ENCODE peak calls at places on chromosomes 6 and 20, in ten cellular contexts. One of them, this sample, is unnamed.

GRCh38 chr6:109865968-109866367 is 112.1 kb upstream of the GPR6 start:
- DNase-seq in DMS 273 treated with DMSO at 0.1 percent for 48 hours: no peak
- DNase-seq in Calu3: no peak
- DNase-seq in fibroblast of mammary gland: no peak
- DNase-seq in AG09309: no peak
- DNase-seq in Ammon's horn: no peak
- DNase-seq in SJSA1: no peak
- DNase-seq in fibroblast of the conjunctiva: no peak
- DNase-seq in NCI-H1105 treated with DMSO at 0.1 percent for 48 hours: no peak
- DNase-seq in Karpas-422: peak; percentile 74
- DNase-seq in this sample: no peak

GRCh38 chr6:112971651-112972050 is 624.5 kb downstream of the RFPL4B start:
- DNase-seq in DMS 273 treated with DMSO at 0.1 percent for 48 hours: no peak
- DNase-seq in SJSA1: no peak
- DNase-seq in Calu3: no peak
- DNase-seq in Karpas-422: no peak
- DNase-seq in NCI-H1105 treated with DMSO at 0.1 percent for 48 hours: no peak
- DNase-seq in Ammon's horn: no peak
- DNase-seq in fibroblast of mammary gland: no peak
- DNase-seq in AG09309: no peak
- DNase-seq in fibroblast of the conjunctiva: no peak
- DNase-seq in this sample: no peak

GRCh38 chr6:133741375-133741861 is 147.5 kb upstream of the TCF21 start:
- DNase-seq in Calu3: no peak
- DNase-seq in DMS 273 treated with DMSO at 0.1 percent for 48 hours: peak; percentile 99
- DNase-seq in AG09309: no peak
- DNase-seq in Ammon's horn: peak; percentile 36
- DNase-seq in Karpas-422: no peak
- DNase-seq in SJSA1: peak; percentile 63
- DNase-seq in fibroblast of mammary gland: peak; percentile 33
- DNase-seq in NCI-H1105 treated with DMSO at 0.1 percent for 48 hours: peak; percentile 79
- DNase-seq in fibroblast of the conjunctiva: no peak
- DNase-seq in this sample: no peak

GRCh38 chr6:83536034-83536646 is 23.8 kb downstream of the PRSS35 start:
- DNase-seq in Karpas-422: peak; percentile 82
- DNase-seq in SJSA1: no peak
- DNase-seq in Ammon's horn: peak; percentile 14
- DNase-seq in fibroblast of the conjunctiva: peak; percentile 28
- DNase-seq in fibroblast of mammary gland: peak; percentile 62
- DNase-seq in NCI-H1105 treated with DMSO at 0.1 percent for 48 hours: peak; percentile 16
- DNase-seq in AG09309: no peak
- DNase-seq in Calu3: peak; percentile 55
- DNase-seq in DMS 273 treated with DMSO at 0.1 percent for 48 hours: peak; percentile 42
- DNase-seq in this sample: peak; percentile 10

GRCh38 chr20:4821590-4821989 is 99.9 kb downstream of the PRND start:
- DNase-seq in fibroblast of mammary gland: no peak
- DNase-seq in Karpas-422: no peak
- DNase-seq in Ammon's horn: no peak
- DNase-seq in SJSA1: no peak
- DNase-seq in Calu3: no peak
- DNase-seq in NCI-H1105 treated with DMSO at 0.1 percent for 48 hours: no peak
- DNase-seq in AG09309: no peak
- DNase-seq in DMS 273 treated with DMSO at 0.1 percent for 48 hours: no peak
- DNase-seq in fibroblast of the conjunctiva: no peak
- DNase-seq in this sample: no peak

GRCh38 chr6:125001684-125002083 is 39.4 kb downstream of the RNF217 start:
- DNase-seq in fibroblast of the conjunctiva: no peak
- DNase-seq in fibroblast of mammary gland: no peak
- DNase-seq in AG09309: no peak
- DNase-seq in Calu3: no peak
- DNase-seq in NCI-H1105 treated with DMSO at 0.1 percent for 48 hours: no peak
- DNase-seq in SJSA1: no peak
- DNase-seq in DMS 273 treated with DMSO at 0.1 percent for 48 hours: no peak
- DNase-seq in Ammon's horn: no peak
- DNase-seq in Karpas-422: no peak
- DNase-seq in this sample: no peak

GRCh38 chr20:55582498-55582897 is 422.8 kb downstream of the CBLN4 start:
- DNase-seq in fibroblast of mammary gland: no peak
- DNase-seq in fibroblast of the conjunctiva: no peak
- DNase-seq in Ammon's horn: no peak
- DNase-seq in DMS 273 treated with DMSO at 0.1 percent for 48 hours: no peak
- DNase-seq in Calu3: no peak
- DNase-seq in AG09309: no peak
- DNase-seq in SJSA1: no peak
- DNase-seq in Karpas-422: no peak
- DNase-seq in NCI-H1105 treated with DMSO at 0.1 percent for 48 hours: no peak
- DNase-seq in this sample: no peak

GRCh38 chr6:112268628-112269027 is 14.3 kb upstream of the LAMA4 start:
- DNase-seq in Karpas-422: no peak
- DNase-seq in Calu3: no peak
- DNase-seq in fibroblast of the conjunctiva: no peak
- DNase-seq in DMS 273 treated with DMSO at 0.1 percent for 48 hours: no peak
- DNase-seq in NCI-H1105 treated with DMSO at 0.1 percent for 48 hours: no peak
- DNase-seq in fibroblast of mammary gland: no peak
- DNase-seq in SJSA1: no peak
- DNase-seq in AG09309: no peak
- DNase-seq in Ammon's horn: no peak
- DNase-seq in this sample: no peak

This sample was measured in NCI-H345.